ENCODE peak calls at places on chromosomes 5 and 9, in four cellular contexts. One of them, this sample, is unnamed.
A peak's percentile ranks its signal among the peaks of the same experiment; 100 is the strongest.

GRCh38 chr9:16680965-16681658 is 189.4 kb downstream of the BNC2 start:
- DNase-seq in MV-4-11: no peak
- DNase-seq in C1 segment of cervical spinal cord: no peak
- DNase-seq in stimulated activated CD4-positive, alpha-beta T cell treated with anti-CD3 and anti-CD28 coated beads, TNF-alpha, amount 100 ng/mL, for 1 hour: no peak
- DNase-seq in this sample: no peak

GRCh38 chr5:151098185-151098813 is 17.5 kb upstream of the TNIP1 start:
- DNase-seq in MV-4-11: peak; percentile 87
- DNase-seq in C1 segment of cervical spinal cord: no peak
- DNase-seq in stimulated activated CD4-positive, alpha-beta T cell treated with anti-CD3 and anti-CD28 coated beads, TNF-alpha, amount 100 ng/mL, for 1 hour: no peak
- DNase-seq in this sample: no peak

GRCh38 chr5:96957125-96958041 is 21.5 kb downstream of the LNPEP start:
- DNase-seq in MV-4-11: peak; percentile 20
- DNase-seq in C1 segment of cervical spinal cord: no peak
- DNase-seq in stimulated activated CD4-positive, alpha-beta T cell treated with anti-CD3 and anti-CD28 coated beads, TNF-alpha, amount 100 ng/mL, for 1 hour: no peak
- DNase-seq in this sample: no peak

GRCh38 chr9:28951945-28952344 is 1378.7 kb upstream of the C9orf72 start:
- DNase-seq in MV-4-11: no peak
- DNase-seq in C1 segment of cervical spinal cord: no peak
- DNase-seq in stimulated activated CD4-positive, alpha-beta T cell treated with anti-CD3 and anti-CD28 coated beads, TNF-alpha, amount 100 ng/mL, for 1 hour: no peak
- DNase-seq in this sample: no peak

GRCh38 chr5:126137771-126138474 is 285.3 kb upstream of the GRAMD2B start:
- DNase-seq in MV-4-11: no peak
- DNase-seq in C1 segment of cervical spinal cord: no peak
- DNase-seq in stimulated activated CD4-positive, alpha-beta T cell treated with anti-CD3 and anti-CD28 coated beads, TNF-alpha, amount 100 ng/mL, for 1 hour: no peak
- DNase-seq in this sample: no peak

GRCh38 chr9:69874301-69875060 is 53.9 kb downstream of the CFAP95 start:
- DNase-seq in MV-4-11: no peak
- DNase-seq in C1 segment of cervical spinal cord: no peak
- DNase-seq in stimulated activated CD4-positive, alpha-beta T cell treated with anti-CD3 and anti-CD28 coated beads, TNF-alpha, amount 100 ng/mL, for 1 hour: no peak
- DNase-seq in this sample: no peak

GRCh38 chr5:5315068-5315835 is 107.2 kb upstream of the ICE1 start:
- DNase-seq in MV-4-11: no peak
- DNase-seq in C1 segment of cervical spinal cord: no peak
- DNase-seq in stimulated activated CD4-positive, alpha-beta T cell treated with anti-CD3 and anti-CD28 coated beads, TNF-alpha, amount 100 ng/mL, for 1 hour: no peak
- DNase-seq in this sample: no peak

GRCh38 chr9:8816361-8816760 is 1016.8 kb upstream of the DMAC1 start:
- DNase-seq in MV-4-11: no peak
- DNase-seq in C1 segment of cervical spinal cord: no peak
- DNase-seq in stimulated activated CD4-positive, alpha-beta T cell treated with anti-CD3 and anti-CD28 coated beads, TNF-alpha, amount 100 ng/mL, for 1 hour: no peak
- DNase-seq in this sample: no peak

GRCh38 chr5:158754018-158754514 is 345.6 kb downstream of the EBF1 start:
- DNase-seq in MV-4-11: no peak
- DNase-seq in C1 segment of cervical spinal cord: no peak
- DNase-seq in stimulated activated CD4-positive, alpha-beta T cell treated with anti-CD3 and anti-CD28 coated beads, TNF-alpha, amount 100 ng/mL, for 1 hour: no peak
- DNase-seq in this sample: no peak

GRCh38 chr5:94240616-94241287 is 377.7 kb downstream of the KIAA0825 start:
- DNase-seq in MV-4-11: no peak
- DNase-seq in C1 segment of cervical spinal cord: no peak
- DNase-seq in stimulated activated CD4-positive, alpha-beta T cell treated with anti-CD3 and anti-CD28 coated beads, TNF-alpha, amount 100 ng/mL, for 1 hour: no peak
- DNase-seq in this sample: no peak

GRCh38 chr5:110338336-110339083 is 388.0 kb downstream of the TMEM232 start:
- DNase-seq in MV-4-11: peak; percentile 67
- DNase-seq in C1 segment of cervical spinal cord: no peak
- DNase-seq in stimulated activated CD4-positive, alpha-beta T cell treated with anti-CD3 and anti-CD28 coated beads, TNF-alpha, amount 100 ng/mL, for 1 hour: no peak
- DNase-seq in this sample: no peak

GRCh38 chr5:150624334-150625163 is 15.9 kb upstream of the SYNPO start:
- DNase-seq in MV-4-11: no peak
- DNase-seq in C1 segment of cervical spinal cord: no peak
- DNase-seq in stimulated activated CD4-positive, alpha-beta T cell treated with anti-CD3 and anti-CD28 coated beads, TNF-alpha, amount 100 ng/mL, for 1 hour: peak; percentile 8
- DNase-seq in this sample: no peak

GRCh38 chr9:96398582-96399334 is 15.2 kb upstream of the SLC35D2 start:
- DNase-seq in MV-4-11: no peak
- DNase-seq in C1 segment of cervical spinal cord: no peak
- DNase-seq in stimulated activated CD4-positive, alpha-beta T cell treated with anti-CD3 and anti-CD28 coated beads, TNF-alpha, amount 100 ng/mL, for 1 hour: no peak
- DNase-seq in this sample: no peak

GRCh38 chr5:88967633-88968585 is 84.9 kb upstream of the MEF2C start:
- DNase-seq in MV-4-11: no peak
- DNase-seq in C1 segment of cervical spinal cord: no peak
- DNase-seq in stimulated activated CD4-positive, alpha-beta T cell treated with anti-CD3 and anti-CD28 coated beads, TNF-alpha, amount 100 ng/mL, for 1 hour: no peak
- DNase-seq in this sample: no peak

GRCh38 chr5:136802382-136802781 is 437.0 kb upstream of the TRPC7 start:
- DNase-seq in MV-4-11: no peak
- DNase-seq in C1 segment of cervical spinal cord: no peak
- DNase-seq in stimulated activated CD4-positive, alpha-beta T cell treated with anti-CD3 and anti-CD28 coated beads, TNF-alpha, amount 100 ng/mL, for 1 hour: no peak
- DNase-seq in this sample: peak; percentile 7

GRCh38 chr9:73034962-73035361 is 82.1 kb upstream of the ALDH1A1 start:
- DNase-seq in MV-4-11: no peak
- DNase-seq in C1 segment of cervical spinal cord: no peak
- DNase-seq in stimulated activated CD4-positive, alpha-beta T cell treated with anti-CD3 and anti-CD28 coated beads, TNF-alpha, amount 100 ng/mL, for 1 hour: no peak
- DNase-seq in this sample: no peak

GRCh38 chr9:134593286-134593685 is 48.3 kb upstream of the COL5A1 start:
- DNase-seq in MV-4-11: no peak
- DNase-seq in C1 segment of cervical spinal cord: no peak
- DNase-seq in stimulated activated CD4-positive, alpha-beta T cell treated with anti-CD3 and anti-CD28 coated beads, TNF-alpha, amount 100 ng/mL, for 1 hour: no peak
- DNase-seq in this sample: no peak

GRCh38 chr5:130797303-130797702 is 367.8 kb downstream of the HINT1 start:
- DNase-seq in MV-4-11: no peak
- DNase-seq in C1 segment of cervical spinal cord: no peak
- DNase-seq in stimulated activated CD4-positive, alpha-beta T cell treated with anti-CD3 and anti-CD28 coated beads, TNF-alpha, amount 100 ng/mL, for 1 hour: no peak
- DNase-seq in this sample: no peak

GRCh38 chr5:34620185-34620584 is 35.9 kb upstream of the RAI14 start:
- DNase-seq in MV-4-11: no peak
- DNase-seq in C1 segment of cervical spinal cord: no peak
- DNase-seq in stimulated activated CD4-positive, alpha-beta T cell treated with anti-CD3 and anti-CD28 coated beads, TNF-alpha, amount 100 ng/mL, for 1 hour: no peak
- DNase-seq in this sample: no peak

GRCh38 chr9:72884521-72884920 is 68.3 kb downstream of the ALDH1A1 start:
- DNase-seq in MV-4-11: no peak
- DNase-seq in C1 segment of cervical spinal cord: no peak
- DNase-seq in stimulated activated CD4-positive, alpha-beta T cell treated with anti-CD3 and anti-CD28 coated beads, TNF-alpha, amount 100 ng/mL, for 1 hour: no peak
- DNase-seq in this sample: no peak

GRCh38 chr9:125484632-125485282 is 222.3 kb downstream of the MAPKAP1 start:
- DNase-seq in MV-4-11: no peak
- DNase-seq in C1 segment of cervical spinal cord: no peak
- DNase-seq in stimulated activated CD4-positive, alpha-beta T cell treated with anti-CD3 and anti-CD28 coated beads, TNF-alpha, amount 100 ng/mL, for 1 hour: no peak
- DNase-seq in this sample: no peak

GRCh38 chr5:18281947-18282557 is 647.8 kb downstream of the TAF11L14 start:
- DNase-seq in MV-4-11: peak; percentile 50
- DNase-seq in C1 segment of cervical spinal cord: no peak
- DNase-seq in stimulated activated CD4-positive, alpha-beta T cell treated with anti-CD3 and anti-CD28 coated beads, TNF-alpha, amount 100 ng/mL, for 1 hour: no peak
- DNase-seq in this sample: no peak

GRCh38 chr5:10538103-10538788 is 25.6 kb upstream of the ANKRD33B start:
- DNase-seq in MV-4-11: no peak
- DNase-seq in C1 segment of cervical spinal cord: no peak
- DNase-seq in stimulated activated CD4-positive, alpha-beta T cell treated with anti-CD3 and anti-CD28 coated beads, TNF-alpha, amount 100 ng/mL, for 1 hour: no peak
- DNase-seq in this sample: peak; percentile 79

GRCh38 chr5:142506756-142507155 is 179.1 kb downstream of the FGF1 start:
- DNase-seq in MV-4-11: no peak
- DNase-seq in C1 segment of cervical spinal cord: no peak
- DNase-seq in stimulated activated CD4-positive, alpha-beta T cell treated with anti-CD3 and anti-CD28 coated beads, TNF-alpha, amount 100 ng/mL, for 1 hour: no peak
- DNase-seq in this sample: no peak

GRCh38 chr9:135335691-135336181 is 143.8 kb upstream of the PPP1R26 start:
- DNase-seq in MV-4-11: no peak
- DNase-seq in C1 segment of cervical spinal cord: no peak
- DNase-seq in stimulated activated CD4-positive, alpha-beta T cell treated with anti-CD3 and anti-CD28 coated beads, TNF-alpha, amount 100 ng/mL, for 1 hour: no peak
- DNase-seq in this sample: no peak

GRCh38 chr5:179599973-179600372 is 23.5 kb downstream of the HNRNPH1 start:
- DNase-seq in MV-4-11: peak; percentile 72
- DNase-seq in C1 segment of cervical spinal cord: no peak
- DNase-seq in stimulated activated CD4-positive, alpha-beta T cell treated with anti-CD3 and anti-CD28 coated beads, TNF-alpha, amount 100 ng/mL, for 1 hour: no peak
- DNase-seq in this sample: no peak

GRCh38 chr9:135098400-135099105 is 11.1 kb downstream of the OLFM1 start:
- DNase-seq in MV-4-11: no peak
- DNase-seq in C1 segment of cervical spinal cord: no peak
- DNase-seq in stimulated activated CD4-positive, alpha-beta T cell treated with anti-CD3 and anti-CD28 coated beads, TNF-alpha, amount 100 ng/mL, for 1 hour: no peak
- DNase-seq in this sample: no peak